ENCODE peak calls at places on chromosomes 11 and 22, in seven cellular contexts. C is GM23248, Q is psoas muscle, Y is cerebellar cortex, R is HS-27A, A is SJSA1, J is T1000. X is an unnamed sample.
A peak's percentile ranks its signal among the peaks of the same experiment; 100 is the strongest.

GRCh38 chr22:38238519-38239051 is 34.2 kb downstream of the TMEM184B start:
- DNase-seq in R (no peak), J (no peak), C (peak; percentile 91), A (no peak), Y (no peak), Q (peak; percentile 47), X (no peak)

GRCh38 chr11:60158666-60159065 is 24.2 kb downstream of the MS4A6A start:
- DNase-seq in R (no peak), A (no peak), Q (no peak), J (no peak), Y (no peak), C (no peak), X (no peak)

GRCh38 chr11:64489831-64490441 is 101.1 kb upstream of the SLC22A12 start:
- DNase-seq in A (peak; percentile 54), J (no peak), Y (peak; percentile 77), R (peak; percentile 4), Q (peak; percentile 66), C (peak; percentile 70), X (peak; percentile 65)

GRCh38 chr11:131593301-131593700 is 222.9 kb downstream of the NTM start:
- DNase-seq in J (no peak), Q (no peak), C (no peak), A (no peak), R (no peak), Y (no peak), X (no peak)

GRCh38 chr11:72776844-72777754 is 16.7 kb downstream of the STARD10 start:
- DNase-seq in A (no peak), Y (no peak), C (no peak), Q (no peak), J (no peak), R (no peak), X (no peak)

GRCh38 chr11:39255648-39256047 is 2203.8 kb downstream of the LRRC4C start:
- DNase-seq in C (no peak), Y (no peak), J (no peak), A (no peak), Q (no peak), R (no peak), X (no peak)

GRCh38 chr11:10450451-10451398 is 4.3 kb upstream of the AMPD3 start:
- DNase-seq in J (no peak), Y (peak; percentile 50), R (no peak), Q (peak; percentile 60), A (no peak), C (peak; percentile 45), X (no peak)

GRCh38 chr11:12587333-12587997 is 86.8 kb upstream of the TEAD1 start:
- DNase-seq in C (peak; percentile 73), Q (no peak), Y (no peak), J (no peak), R (no peak), A (peak; percentile 16), X (peak; percentile 75)

GRCh38 chr11:108733479-108734116 is 68.7 kb downstream of the DDX10 start:
- DNase-seq in Q (no peak), R (no peak), C (peak; percentile 70), A (no peak), J (no peak), Y (no peak), X (peak; percentile 68)

GRCh38 chr22:20316217-20316843 is 3.5 kb downstream of the DGCR6L start:
- DNase-seq in J (no peak), A (no peak), R (no peak), Q (no peak), C (no peak), Y (no peak), X (no peak)

GRCh38 chr11:32071811-32072210 is 19.1 kb upstream of the RCN1 start:
- DNase-seq in Y (peak; percentile 27), J (no peak), R (no peak), A (peak; percentile 20), Q (no peak), C (peak; percentile 83), X (peak; percentile 78)

GRCh38 chr11:95659088-95659487 is 130.5 kb downstream of the FAM76B start:
- DNase-seq in Q (no peak), A (no peak), Y (no peak), R (no peak), C (peak; percentile 79), J (no peak), X (peak; percentile 22)

GRCh38 chr11:107661656-107662055 is 50.2 kb downstream of the SLN start:
- DNase-seq in J (no peak), R (no peak), A (no peak), Q (no peak), C (no peak), Y (no peak), X (no peak)

GRCh38 chr11:47359162-47359561 is 6.7 kb upstream of the MYBPC3 start:
- DNase-seq in Q (no peak), J (no peak), R (no peak), C (no peak), Y (no peak), A (no peak), X (no peak)

GRCh38 chr11:99634581-99634980 is 613.8 kb downstream of the CNTN5 start:
- DNase-seq in C (no peak), Q (no peak), A (no peak), J (no peak), R (no peak), Y (no peak), X (no peak)

GRCh38 chr11:87219266-87219665 is 181.5 kb downstream of the TMEM135 start:
- DNase-seq in Y (no peak), Q (no peak), R (no peak), A (no peak), C (no peak), J (no peak), X (no peak)

GRCh38 chr11:94728541-94728940 is 39.6 kb upstream of the AMOTL1 start:
- DNase-seq in R (no peak), A (peak; percentile 14), Q (no peak), J (no peak), C (peak; percentile 84), Y (no peak), X (peak; percentile 43)

GRCh38 chr11:14656536-14657457 is 13.2 kb downstream of the PDE3B start:
- DNase-seq in R (no peak), Y (no peak), C (no peak), J (no peak), A (no peak), Q (no peak), X (no peak)

GRCh38 chr22:37239336-37240239 is 4.5 kb downstream of the RAC2 start:
- DNase-seq in R (no peak), Y (no peak), A (no peak), C (no peak), Q (peak; percentile 18), J (no peak), X (no peak)

GRCh38 chr11:72924568-72925190 is 110.5 kb downstream of the ATG16L2 start:
- DNase-seq in J (no peak), Q (no peak), A (peak; percentile 4), C (peak; percentile 68), R (peak; percentile 23), Y (no peak), X (peak; percentile 55)

GRCh38 chr11:131592152-131592551 is 221.7 kb downstream of the NTM start:
- DNase-seq in Q (no peak), Y (no peak), R (no peak), J (no peak), A (no peak), C (no peak), X (no peak)

GRCh38 chr22:21077884-21078508 is 32.2 kb downstream of the LRRC74B start:
- DNase-seq in C (no peak), Y (no peak), Q (no peak), A (no peak), J (no peak), R (no peak), X (no peak)

GRCh38 chr11:64900263-64900678 is 16.7 kb downstream of the ATG2A start:
- DNase-seq in A (no peak), J (no peak), R (no peak), C (no peak), Y (no peak), Q (no peak), X (peak; percentile 51)

GRCh38 chr11:115168686-115169085 is 335.5 kb downstream of the CADM1 start:
- DNase-seq in A (no peak), R (no peak), J (no peak), Q (no peak), Y (no peak), C (no peak), X (no peak)